ENCODE peak calls at places on chromosomes 5 and 9, in four cellular contexts. N is activated effector memory CD4-positive, alpha-beta T cell treated with anti-CD3 and anti-CD28 coated beads, Interleukin-2, amount 50 U/mL, for 16 hours; H is glutamatergic neuron; G is stomach. S is an unnamed sample.

GRCh38 chr5:68661237-68661636 is 432.6 kb upstream of the SLC30A5 start:
- DNase-seq in N (no peak), G (peak; percentile 38), H (peak; percentile 28), S (peak; percentile 58)

GRCh38 chr5:95884021-95884333 is 61.5 kb upstream of the GLRX start:
- DNase-seq in H (no peak), G (no peak), N (no peak), S (no peak)

GRCh38 chr5:96031811-96032261 is 70.2 kb upstream of the ELL2 start:
- DNase-seq in H (no peak), N (no peak), G (no peak), S (no peak)

GRCh38 chr5:167207081-167207480 is 1084.4 kb upstream of the WWC1 start:
- DNase-seq in N (no peak), H (no peak), G (no peak), S (no peak)

GRCh38 chr9:82117025-82117424 is 128.5 kb downstream of the SPATA31D1 start:
- DNase-seq in H (no peak), N (no peak), G (no peak), S (no peak)

GRCh38 chr9:136049451-136050265 is 45.4 kb downstream of the NACC2 start:
- DNase-seq in N (no peak), H (no peak), G (no peak), S (no peak)

GRCh38 chr9:134434896-134435506 is 108.7 kb downstream of the RXRA start:
- DNase-seq in G (peak; percentile 98), N (no peak), H (peak; percentile 73), S (peak; percentile 90)

GRCh38 chr5:140632366-140633080 is 452 bp downstream of the CD14 start:
- DNase-seq in H (no peak), G (peak; percentile 58), N (peak; percentile 80), S (peak; percentile 77)

GRCh38 chr5:95644351-95645042 is 2.1 kb upstream of the RFESD start:
- DNase-seq in N (peak; percentile 76), G (peak; percentile 64), H (peak; percentile 20), S (no peak)

GRCh38 chr9:21395778-21396717 is 10.8 kb upstream of the IFNA2 start:
- DNase-seq in G (peak; percentile 51), N (peak; percentile 86), H (peak; percentile 87), S (peak; percentile 53)

GRCh38 chr5:96459313-96460109 is 26.5 kb upstream of the PCSK1 start:
- DNase-seq in G (no peak), N (no peak), H (no peak), S (no peak)

GRCh38 chr5:135069895-135070657 is 36.0 kb upstream of the PITX1 start:
- DNase-seq in H (no peak), G (no peak), N (no peak), S (no peak)

GRCh38 chr5:57341380-57341979 is 141.1 kb downstream of the ACTBL2 start:
- DNase-seq in G (no peak), N (no peak), H (no peak), S (no peak)

GRCh38 chr9:135282001-135282731 is 194.7 kb downstream of the OLFM1 start:
- DNase-seq in N (no peak), H (no peak), G (peak; percentile 89), S (peak; percentile 91)

S was measured in mucosa of descending colon.